ENCODE peak calls at places on chromosomes 6 and 20, in nine cellular contexts. H is fibroblast of mammary gland, Q is fibroblast of the aortic adventitia, X is cardiac muscle cell, C is suprapubic skin, G is fibroblast of pulmonary artery, Z is astrocyte of the spinal cord, O is GM10248, B is epithelial cell of esophagus. F is an unnamed sample.

GRCh38 chr20:3786126-3786484 is 435 bp downstream of the CENPB start:
- DNase-seq in H (peak), Q (peak), X (peak), C (peak), G (peak), Z (peak), O (peak), B (peak), F (no peak)

GRCh38 chr6:149450679-149451360 is 34.0 kb downstream of the ZC3H12D start:
- DNase-seq in H (no peak), Q (no peak), X (peak), C (no peak), G (no peak), Z (no peak), O (no peak), B (no peak), F (no peak)

GRCh38 chr6:170081556-170081955 is 209.3 kb downstream of the DLL1 start:
- DNase-seq in H (no peak), Q (no peak), X (no peak), C (peak), G (no peak), Z (no peak), O (no peak), B (no peak), F (no peak)

GRCh38 chr6:101986476-101986875 is 593.0 kb downstream of the GRIK2 start:
- DNase-seq in H (no peak), Q (no peak), X (no peak), C (no peak), G (no peak), Z (no peak), O (no peak), B (no peak), F (no peak)

GRCh38 chr6:12296255-12296573 is 6.1 kb downstream of the EDN1 start:
- DNase-seq in H (peak), Q (peak), X (peak), C (no peak), G (peak), Z (peak), O (no peak), B (peak), F (no peak)

GRCh38 chr6:32070814-32071466 is 32.7 kb downstream of the CYP21A2 start:
- DNase-seq in H (no peak), Q (peak), X (no peak), C (peak), G (no peak), Z (no peak), O (no peak), B (no peak), F (no peak)

GRCh38 chr20:1934578-1935573 is 39.7 kb downstream of the SIRPA start:
- DNase-seq in H (peak), Q (peak), X (peak), C (peak), G (peak), Z (peak), O (no peak), B (peak), F (no peak)

GRCh38 chr20:17972121-17972520 is 3.3 kb downstream of the MGME1 start:
- DNase-seq in H (no peak), Q (no peak), X (peak), C (no peak), G (peak), Z (peak), O (no peak), B (no peak), F (no peak)

GRCh38 chr6:7051780-7052440 is 55.9 kb upstream of the RREB1 start:
- DNase-seq in H (peak), Q (no peak), X (peak), C (peak), G (peak), Z (peak), O (peak), B (no peak), F (no peak)

GRCh38 chr6:150116195-150116800 is 26.5 kb upstream of the PPP1R14C start:
- DNase-seq in H (no peak), Q (no peak), X (no peak), C (no peak), G (no peak), Z (no peak), O (no peak), B (peak), F (no peak)

GRCh38 chr6:110814488-110815259 is 595 bp downstream of the CDK19 start:
- DNase-seq in H (peak), Q (peak), X (peak), C (peak), G (peak), Z (peak), O (peak), B (peak), F (peak)

GRCh38 chr6:157997893-157998608 is 16.4 kb downstream of the SYNJ2 start:
- DNase-seq in H (no peak), Q (no peak), X (no peak), C (no peak), G (no peak), Z (no peak), O (no peak), B (no peak), F (peak)

GRCh38 chr6:12150812-12151432 is 138.8 kb downstream of the HIVEP1 start:
- DNase-seq in H (no peak), Q (no peak), X (no peak), C (no peak), G (no peak), Z (no peak), O (no peak), B (peak), F (no peak)

GRCh38 chr20:10795286-10796026 is 121.7 kb upstream of the JAG1 start:
- DNase-seq in H (no peak), Q (no peak), X (no peak), C (no peak), G (no peak), Z (no peak), O (no peak), B (no peak), F (no peak)

GRCh38 chr6:51842487-51843469 is 244.6 kb downstream of the PKHD1 start:
- DNase-seq in H (no peak), Q (no peak), X (no peak), C (no peak), G (no peak), Z (no peak), O (no peak), B (no peak), F (no peak)

GRCh38 chr6:136864676-136865075 is 42.3 kb downstream of the PEX7 start:
- DNase-seq in H (no peak), Q (no peak), X (no peak), C (no peak), G (no peak), Z (no peak), O (no peak), B (peak), F (no peak)

GRCh38 chr20:25309395-25310267 is 61.7 kb downstream of the PYGB start:
- DNase-seq in H (peak), Q (peak), X (peak), C (peak), G (peak), Z (peak), O (no peak), B (peak), F (peak)

DNA sequence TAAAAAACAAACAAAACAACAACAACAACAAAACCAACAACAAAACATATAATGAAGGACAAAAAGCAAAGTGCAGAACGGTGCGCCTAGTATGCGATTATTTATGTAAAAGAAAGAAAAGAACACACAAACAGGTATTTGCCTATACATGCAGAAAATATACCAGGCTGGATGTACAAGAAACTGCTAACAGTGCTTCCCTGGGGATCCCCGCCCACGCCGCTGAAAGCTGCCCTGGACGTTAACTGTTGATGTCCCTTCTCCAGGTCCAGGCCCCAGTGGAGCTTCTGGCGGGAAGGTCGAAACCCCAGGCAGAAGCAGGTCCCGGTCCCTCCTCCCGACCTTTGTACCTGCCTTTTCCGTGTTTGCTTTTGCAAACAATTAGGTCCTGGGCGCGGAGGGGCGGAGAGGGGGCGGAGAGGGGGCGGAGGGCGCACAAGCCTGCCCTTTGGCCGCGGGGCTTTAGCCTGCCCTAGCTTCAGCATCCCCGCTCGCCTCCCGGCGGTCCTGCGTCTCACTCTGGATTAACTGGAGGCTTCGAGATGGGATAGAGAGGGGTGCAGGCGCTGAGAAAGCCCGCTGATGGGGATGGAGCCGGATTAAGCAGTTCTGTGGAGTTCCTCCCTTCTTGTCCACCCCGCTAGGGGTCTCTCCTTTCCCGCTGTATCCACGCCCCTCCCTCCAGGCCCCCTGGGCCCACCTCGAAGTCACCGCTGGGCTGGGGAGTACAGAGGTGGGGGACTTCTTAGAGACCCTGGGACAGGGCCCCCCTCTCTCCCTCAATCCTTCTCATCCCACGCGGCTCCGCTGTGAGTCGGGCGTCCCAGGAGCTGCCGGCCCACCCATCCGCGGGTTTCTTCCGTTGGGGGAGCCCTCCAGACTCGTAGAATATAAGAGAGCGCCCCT is 8.2 kb upstream of the AHCY start:
- DNase-seq in H (peak), Q (no peak), X (peak), C (no peak), G (no peak), Z (no peak), O (no peak), B (no peak), F (no peak)
- TF ChIP-seq CTCF in H (peak), Q (peak), X (peak), C (no peak), G (peak), Z (peak), O (no peak), B (no peak), F (no peak)

GRCh38 chr20:38962898-38963484 is 847 bp downstream of the DHX35 start:
- DNase-seq in H (no peak), Q (no peak), X (no peak), C (no peak), G (no peak), Z (no peak), O (no peak), B (no peak), F (no peak)
- TF ChIP-seq CTCF in H (no peak), Q (no peak), X (no peak), C (no peak), G (no peak), Z (no peak), O (no peak), B (no peak), F (peak)

GRCh38 chr20:54669054-54669390 is 193.6 kb downstream of the DOK5 start:
- DNase-seq in H (no peak), Q (no peak), X (no peak), C (no peak), G (no peak), Z (no peak), O (no peak), B (no peak), F (no peak)
- TF ChIP-seq CTCF in H (no peak), Q (no peak), X (no peak), C (no peak), G (no peak), Z (no peak), O (no peak), B (no peak), F (no peak)

DNA sequence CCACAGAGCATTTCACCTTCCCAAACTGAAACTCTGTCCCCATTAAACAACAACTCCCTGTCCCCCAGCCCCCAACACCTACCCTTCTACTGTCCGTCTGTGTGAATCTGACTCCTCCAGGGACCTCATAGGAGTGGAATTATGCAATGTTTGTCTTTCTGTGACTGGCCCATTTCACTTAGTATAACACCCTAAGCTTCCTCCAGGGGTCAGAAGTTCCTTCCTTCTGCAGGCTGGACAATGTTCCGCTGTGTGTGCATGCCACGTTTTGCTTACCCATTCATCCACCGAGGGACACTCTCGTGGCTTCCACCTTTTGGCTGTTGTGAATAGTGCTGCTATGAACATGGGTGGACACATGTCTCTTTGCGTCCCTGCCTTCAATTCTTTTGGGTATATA is 37.6 kb upstream of the MPC1 start:
- DNase-seq in H (peak), Q (peak), X (peak), C (no peak), G (peak), Z (peak), O (no peak), B (peak), F (no peak)
- TF ChIP-seq CTCF in H (peak), Q (peak), X (peak), C (no peak), G (peak), Z (peak), O (no peak), B (peak), F (peak)

DNA sequence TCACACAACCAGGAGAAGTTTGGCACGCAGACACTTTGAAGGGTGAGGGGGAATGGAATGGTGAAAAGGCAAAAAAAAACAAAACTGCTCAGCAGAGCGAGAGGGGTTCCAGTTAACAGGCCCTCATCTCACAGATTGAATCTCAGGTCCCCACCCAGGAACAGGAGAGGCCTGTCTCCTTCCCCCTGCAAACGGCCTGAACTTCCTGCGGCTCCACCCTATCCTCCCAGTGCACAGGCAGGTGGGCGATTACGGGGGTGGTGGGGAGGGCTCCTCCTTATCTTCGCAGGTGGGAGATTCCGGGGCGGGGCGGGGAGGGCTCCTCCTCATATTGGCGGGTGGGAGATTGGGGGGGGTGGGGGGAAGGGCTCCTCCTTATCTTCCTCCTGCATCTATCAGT is 128.9 kb downstream of the SOX4 start:
- DNase-seq in H (no peak), Q (no peak), X (no peak), C (no peak), G (no peak), Z (no peak), O (no peak), B (no peak), F (no peak)
- TF ChIP-seq CTCF in H (no peak), Q (no peak), X (no peak), C (no peak), G (no peak), Z (no peak), O (no peak), B (no peak), F (no peak)

GRCh38 chr6:164097056-164097455 is 682.5 kb downstream of the QKI start:
- DNase-seq in H (no peak), Q (no peak), X (no peak), C (no peak), G (no peak), Z (no peak), O (no peak), B (no peak), F (no peak)

GRCh38 chr6:164099535-164099982 is 685.0 kb downstream of the QKI start:
- DNase-seq in H (no peak), Q (no peak), X (no peak), C (no peak), G (no peak), Z (peak), O (no peak), B (no peak), F (no peak)

GRCh38 chr6:164095056-164095455 is 680.5 kb downstream of the QKI start:
- DNase-seq in H (peak), Q (no peak), X (no peak), C (no peak), G (no peak), Z (peak), O (no peak), B (no peak), F (no peak)

GRCh38 chr6:164098857-164099534 is 684.5 kb downstream of the QKI start:
- DNase-seq in H (peak), Q (peak), X (peak), C (no peak), G (peak), Z (peak), O (no peak), B (peak), F (no peak)

DNA sequence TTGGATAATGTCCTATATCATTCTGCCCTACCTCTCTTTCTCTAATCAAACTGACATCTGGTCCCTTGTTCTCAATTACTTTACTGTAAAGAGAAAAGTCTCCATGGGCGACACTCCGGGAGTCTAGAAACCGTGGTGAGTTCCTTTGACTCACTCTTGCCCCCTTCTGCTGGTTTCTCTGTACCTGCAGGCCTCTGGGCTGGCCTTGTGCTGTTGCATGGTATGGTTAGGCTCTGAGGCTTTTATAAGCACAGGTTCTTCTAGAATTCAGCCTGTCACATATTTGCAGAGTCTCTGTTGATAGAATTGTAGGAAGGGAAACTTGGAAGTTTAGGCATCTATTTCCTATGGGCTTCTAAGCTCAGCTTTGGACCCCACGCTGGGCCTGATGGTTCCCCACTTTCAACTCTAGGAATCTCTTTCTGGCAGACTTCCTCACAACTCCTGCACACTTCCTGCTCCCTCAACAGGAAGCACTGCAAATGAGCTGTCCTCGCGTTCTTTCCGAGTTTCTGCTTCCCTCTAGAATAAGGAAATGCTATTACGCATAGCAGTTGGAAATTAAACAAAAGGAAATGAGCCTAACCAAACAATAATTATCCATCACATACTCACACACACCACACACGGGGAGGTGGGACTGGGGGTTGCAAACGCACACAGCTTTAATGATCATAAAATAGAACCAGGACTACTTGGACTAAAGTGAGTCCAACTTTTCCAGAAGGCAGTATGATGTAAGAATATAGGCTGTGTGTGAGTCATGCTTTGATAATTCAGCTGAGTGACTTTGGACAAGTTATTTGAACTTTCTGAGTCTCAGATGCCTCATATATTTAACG is 683.3 kb downstream of the QKI start:
- DNase-seq in H (peak), Q (peak), X (peak), C (no peak), G (peak), Z (peak), O (no peak), B (peak), F (no peak)
- TF ChIP-seq CTCF in H (no peak), Q (no peak), X (peak), C (no peak), G (no peak), Z (peak), O (no peak), B (no peak), F (peak)

F was measured in chondrocyte.